ENCODE peak calls at places on chromosomes 7 and 10, in eight cellular contexts. N is cardiac fibroblast, R is AG04450, Q is colonic mucosa, B is GM13976, V is OCI-LY7, K is tibial nerve, M is adrenal gland. L is an unnamed sample.

GRCh38 chr10:97573672-97574071 is 1.1 kb downstream of the ANKRD2 start:
- DNase-seq in N (no peak), R (no peak), Q (no peak), B (no peak), V (no peak), K (no peak), M (no peak), L (no peak)

GRCh38 chr10:61943699-61944444 is 42.4 kb downstream of the ARID5B start:
- DNase-seq in N (peak), R (no peak), Q (no peak), B (peak), V (peak), K (no peak), M (no peak), L (peak)

GRCh38 chr10:102327002-102327401 is 68.5 kb upstream of the NFKB2 start:
- DNase-seq in N (no peak), R (no peak), Q (no peak), B (no peak), V (no peak), K (no peak), M (no peak), L (no peak)

GRCh38 chr10:62853710-62854109 is 37.5 kb upstream of the EGR2 start:
- DNase-seq in N (no peak), R (no peak), Q (no peak), B (no peak), V (no peak), K (no peak), M (no peak), L (no peak)

GRCh38 chr7:78770422-78771410 is 682.8 kb downstream of the MAGI2 start:
- DNase-seq in N (peak), R (peak), Q (no peak), B (no peak), V (no peak), K (no peak), M (no peak), L (peak)

GRCh38 chr10:30056767-30057355 is 2.5 kb downstream of the JCAD start:
- DNase-seq in N (no peak), R (no peak), Q (no peak), B (no peak), V (no peak), K (no peak), M (no peak), L (no peak)

GRCh38 chr7:32881074-32881982 is 10.2 kb downstream of the KBTBD2 start:
- DNase-seq in N (no peak), R (no peak), Q (no peak), B (no peak), V (no peak), K (no peak), M (no peak), L (no peak)

GRCh38 chr7:108424013-108424412 is 32.2 kb downstream of the NRCAM start:
- DNase-seq in N (no peak), R (no peak), Q (no peak), B (no peak), V (no peak), K (no peak), M (no peak), L (no peak)

GRCh38 chr10:16968722-16969055 is 151.5 kb upstream of the RSU1 start:
- DNase-seq in N (no peak), R (no peak), Q (no peak), B (no peak), V (no peak), K (no peak), M (no peak), L (no peak)

GRCh38 chr10:22253578-22253882 is 35.7 kb upstream of the EBLN1 start:
- DNase-seq in N (no peak), R (no peak), Q (peak), B (no peak), V (no peak), K (peak), M (peak), L (no peak)

GRCh38 chr7:7884855-7885254 is 83.7 kb upstream of the GLCCI1 start:
- DNase-seq in N (peak), R (no peak), Q (no peak), B (no peak), V (no peak), K (no peak), M (no peak), L (peak)

GRCh38 chr7:138898255-138898654 is 82.9 kb downstream of the KIAA1549 start:
- DNase-seq in N (no peak), R (no peak), Q (no peak), B (peak), V (no peak), K (no peak), M (no peak), L (no peak)

GRCh38 chr10:133176546-133176945 is 16.5 kb downstream of the KNDC1 start:
- DNase-seq in N (no peak), R (no peak), Q (no peak), B (no peak), V (no peak), K (no peak), M (no peak), L (no peak)

GRCh38 chr10:92241158-92241500 is 49.7 kb downstream of the CPEB3 start:
- DNase-seq in N (no peak), R (no peak), Q (peak), B (no peak), V (no peak), K (no peak), M (peak), L (no peak)

GRCh38 chr7:93883078-93883916 is 7.3 kb downstream of the TFPI2 start:
- DNase-seq in N (peak), R (no peak), Q (no peak), B (no peak), V (peak), K (no peak), M (no peak), L (no peak)
- TF ChIP-seq CTCF in N (no peak), R (no peak), Q (no peak), B (no peak), V (peak), K (no peak), M (no peak), L (no peak)

GRCh38 chr7:37920619-37921339 is at the start of gene EPDR1:
- DNase-seq in N (peak), R (no peak), Q (peak), B (peak), V (peak), K (peak), M (peak), L (no peak)
- TF ChIP-seq CTCF in N (no peak), R (no peak), Q (no peak), B (no peak), V (no peak), K (peak), M (peak), L (no peak)

GRCh38 chr7:76048668-76048988 is 722 bp downstream of the MDH2 start:
- DNase-seq in N (no peak), R (no peak), Q (peak), B (peak), V (peak), K (no peak), M (no peak), L (no peak)
- TF ChIP-seq CTCF in N (peak), R (no peak), Q (no peak), B (no peak), V (no peak), K (no peak), M (no peak), L (peak)

DNA sequence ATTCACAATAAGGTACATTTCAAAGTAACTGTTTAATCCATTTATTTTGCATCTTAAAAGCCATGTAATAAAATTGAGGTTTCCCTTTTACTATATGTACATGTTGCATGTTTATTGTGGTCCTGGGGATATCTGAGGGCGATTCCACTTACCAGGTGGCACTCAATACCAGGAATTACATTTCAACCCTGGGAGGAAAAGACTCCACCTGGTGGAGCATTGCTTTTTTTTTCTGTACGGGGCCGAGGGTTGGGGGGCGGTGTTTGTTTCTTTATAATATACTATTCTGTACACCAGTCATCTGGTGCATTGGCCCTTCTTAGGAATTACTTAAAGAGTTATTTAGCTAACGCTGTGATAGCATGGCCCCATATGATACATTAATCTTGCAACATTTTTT is 7.1 kb upstream of the HGF start:
- DNase-seq in N (no peak), R (no peak), Q (no peak), B (no peak), V (no peak), K (no peak), M (no peak), L (no peak)
- TF ChIP-seq CTCF in N (no peak), R (no peak), Q (no peak), B (no peak), V (peak), K (no peak), M (no peak), L (peak)

L was measured in HFFc6.